ENCODE peak calls at places on chromosomes 5 and 9, in nine cellular contexts. One of them, this sample, is unnamed.
A peak's percentile ranks its signal among the peaks of the same experiment; 100 is the strongest.

GRCh38 chr9:35574578-35575104 is 30.4 kb upstream of the TESK1 start:
- DNase-seq in effector memory CD8-positive, alpha-beta T cell: no peak
- DNase-seq in chondrocyte: no peak
- DNase-seq in C1 segment of cervical spinal cord: no peak
- DNase-seq in activated T-cell treated with anti-CD3 and anti-CD28 coated beads for 48 hours: no peak
- DNase-seq in stimulated activated CD8-positive, alpha-beta memory T cell treated with anti-CD3 and anti-CD28 coated beads, Interleukin-7, amount 100 ng/mL, for 1 hour: no peak
- DNase-seq in NCI-H2029 treated with DMSO at 0.1 percent for 48 hours: no peak
- DNase-seq in naive thymus-derived CD8-positive, alpha-beta T cell: no peak
- DNase-seq in activated CD8-positive, alpha-beta memory T cell treated with anti-CD3 and anti-CD28 coated beads, Interleukin-2, amount 10 ng/mL, durations not matched to agents 7 days and 5 days: no peak
- DNase-seq in this sample: no peak

GRCh38 chr9:134553061-134553891 is 88.3 kb upstream of the COL5A1 start:
- DNase-seq in effector memory CD8-positive, alpha-beta T cell: no peak
- DNase-seq in chondrocyte: peak; percentile 81
- DNase-seq in C1 segment of cervical spinal cord: no peak
- DNase-seq in activated T-cell treated with anti-CD3 and anti-CD28 coated beads for 48 hours: no peak
- DNase-seq in stimulated activated CD8-positive, alpha-beta memory T cell treated with anti-CD3 and anti-CD28 coated beads, Interleukin-7, amount 100 ng/mL, for 1 hour: no peak
- DNase-seq in NCI-H2029 treated with DMSO at 0.1 percent for 48 hours: no peak
- DNase-seq in naive thymus-derived CD8-positive, alpha-beta T cell: no peak
- DNase-seq in activated CD8-positive, alpha-beta memory T cell treated with anti-CD3 and anti-CD28 coated beads, Interleukin-2, amount 10 ng/mL, durations not matched to agents 7 days and 5 days: no peak
- DNase-seq in this sample: no peak

GRCh38 chr9:70419546-70420266 is 5.2 kb upstream of the KLF9 start:
- DNase-seq in effector memory CD8-positive, alpha-beta T cell: peak; percentile 86
- DNase-seq in chondrocyte: peak; percentile 98
- DNase-seq in C1 segment of cervical spinal cord: peak; percentile 95
- DNase-seq in activated T-cell treated with anti-CD3 and anti-CD28 coated beads for 48 hours: peak; percentile 76
- DNase-seq in stimulated activated CD8-positive, alpha-beta memory T cell treated with anti-CD3 and anti-CD28 coated beads, Interleukin-7, amount 100 ng/mL, for 1 hour: peak; percentile 80
- DNase-seq in NCI-H2029 treated with DMSO at 0.1 percent for 48 hours: peak; percentile 89
- DNase-seq in naive thymus-derived CD8-positive, alpha-beta T cell: no peak
- DNase-seq in activated CD8-positive, alpha-beta memory T cell treated with anti-CD3 and anti-CD28 coated beads, Interleukin-2, amount 10 ng/mL, durations not matched to agents 7 days and 5 days: peak; percentile 93
- DNase-seq in this sample: peak; percentile 83

GRCh38 chr9:124251605-124252366 is 6.0 kb upstream of the NEK6 start:
- DNase-seq in effector memory CD8-positive, alpha-beta T cell: no peak
- DNase-seq in chondrocyte: peak; percentile 29
- DNase-seq in C1 segment of cervical spinal cord: no peak
- DNase-seq in activated T-cell treated with anti-CD3 and anti-CD28 coated beads for 48 hours: no peak
- DNase-seq in stimulated activated CD8-positive, alpha-beta memory T cell treated with anti-CD3 and anti-CD28 coated beads, Interleukin-7, amount 100 ng/mL, for 1 hour: no peak
- DNase-seq in NCI-H2029 treated with DMSO at 0.1 percent for 48 hours: no peak
- DNase-seq in naive thymus-derived CD8-positive, alpha-beta T cell: no peak
- DNase-seq in activated CD8-positive, alpha-beta memory T cell treated with anti-CD3 and anti-CD28 coated beads, Interleukin-2, amount 10 ng/mL, durations not matched to agents 7 days and 5 days: no peak
- DNase-seq in this sample: no peak

GRCh38 chr9:36802171-36802920 is 229.7 kb downstream of the MELK start:
- DNase-seq in effector memory CD8-positive, alpha-beta T cell: no peak
- DNase-seq in chondrocyte: no peak
- DNase-seq in C1 segment of cervical spinal cord: no peak
- DNase-seq in activated T-cell treated with anti-CD3 and anti-CD28 coated beads for 48 hours: no peak
- DNase-seq in stimulated activated CD8-positive, alpha-beta memory T cell treated with anti-CD3 and anti-CD28 coated beads, Interleukin-7, amount 100 ng/mL, for 1 hour: no peak
- DNase-seq in NCI-H2029 treated with DMSO at 0.1 percent for 48 hours: no peak
- DNase-seq in naive thymus-derived CD8-positive, alpha-beta T cell: no peak
- DNase-seq in activated CD8-positive, alpha-beta memory T cell treated with anti-CD3 and anti-CD28 coated beads, Interleukin-2, amount 10 ng/mL, durations not matched to agents 7 days and 5 days: no peak
- DNase-seq in this sample: peak; percentile 43

GRCh38 chr5:96094904-96095303 is 133.3 kb upstream of the ELL2 start:
- DNase-seq in effector memory CD8-positive, alpha-beta T cell: no peak
- DNase-seq in chondrocyte: no peak
- DNase-seq in C1 segment of cervical spinal cord: no peak
- DNase-seq in activated T-cell treated with anti-CD3 and anti-CD28 coated beads for 48 hours: no peak
- DNase-seq in stimulated activated CD8-positive, alpha-beta memory T cell treated with anti-CD3 and anti-CD28 coated beads, Interleukin-7, amount 100 ng/mL, for 1 hour: no peak
- DNase-seq in NCI-H2029 treated with DMSO at 0.1 percent for 48 hours: no peak
- DNase-seq in naive thymus-derived CD8-positive, alpha-beta T cell: no peak
- DNase-seq in activated CD8-positive, alpha-beta memory T cell treated with anti-CD3 and anti-CD28 coated beads, Interleukin-2, amount 10 ng/mL, durations not matched to agents 7 days and 5 days: no peak
- DNase-seq in this sample: no peak

GRCh38 chr5:152532714-152533113 is 127.6 kb upstream of the NMUR2 start:
- DNase-seq in effector memory CD8-positive, alpha-beta T cell: no peak
- DNase-seq in chondrocyte: no peak
- DNase-seq in C1 segment of cervical spinal cord: peak; percentile 11
- DNase-seq in activated T-cell treated with anti-CD3 and anti-CD28 coated beads for 48 hours: no peak
- DNase-seq in stimulated activated CD8-positive, alpha-beta memory T cell treated with anti-CD3 and anti-CD28 coated beads, Interleukin-7, amount 100 ng/mL, for 1 hour: no peak
- DNase-seq in NCI-H2029 treated with DMSO at 0.1 percent for 48 hours: peak; percentile 49
- DNase-seq in naive thymus-derived CD8-positive, alpha-beta T cell: no peak
- DNase-seq in activated CD8-positive, alpha-beta memory T cell treated with anti-CD3 and anti-CD28 coated beads, Interleukin-2, amount 10 ng/mL, durations not matched to agents 7 days and 5 days: no peak
- DNase-seq in this sample: no peak

GRCh38 chr5:177434942-177435738 is 8.7 kb downstream of the GRK6 start:
- DNase-seq in effector memory CD8-positive, alpha-beta T cell: no peak
- DNase-seq in chondrocyte: peak; percentile 88
- DNase-seq in C1 segment of cervical spinal cord: no peak
- DNase-seq in activated T-cell treated with anti-CD3 and anti-CD28 coated beads for 48 hours: no peak
- DNase-seq in stimulated activated CD8-positive, alpha-beta memory T cell treated with anti-CD3 and anti-CD28 coated beads, Interleukin-7, amount 100 ng/mL, for 1 hour: no peak
- DNase-seq in NCI-H2029 treated with DMSO at 0.1 percent for 48 hours: no peak
- DNase-seq in naive thymus-derived CD8-positive, alpha-beta T cell: no peak
- DNase-seq in activated CD8-positive, alpha-beta memory T cell treated with anti-CD3 and anti-CD28 coated beads, Interleukin-2, amount 10 ng/mL, durations not matched to agents 7 days and 5 days: peak; percentile 38
- DNase-seq in this sample: no peak